ENCODE peak calls at places on chromosome 14, in ten cellular contexts. C is body of pancreas; Z is stomach; N is lower lobe of right lung; B is CD8-positive, alpha-beta T cell; F is fibroblast of lung; T is tibial nerve; W is sigmoid colon; Q is cardiac muscle cell; E is left lung. R is an unnamed sample. For H3K4me1, the result is how much of the 10 kb centered on the place peaks cover.

GRCh38 chr14:76497550-76498484 is 121.9 kb downstream of the ESRRB start:
- DNase-seq in C (no peak), Z (no peak), N (no peak), B (no peak), F (no peak), T (no peak), W (peak), Q (no peak), E (no peak), R (no peak)

GRCh38 chr14:34219661-34220060 is 242.4 kb downstream of the SPTSSA start:
- DNase-seq in C (no peak), Z (no peak), N (no peak), B (no peak), F (peak), T (no peak), W (no peak), Q (no peak), E (no peak), R (no peak)

GRCh38 chr14:56855891-56856461 is 45.7 kb upstream of the OTX2 start:
- DNase-seq in C (peak), Z (peak), N (no peak), B (no peak), F (no peak), T (no peak), W (no peak), Q (no peak), E (no peak), R (peak)

GRCh38 chr14:34329281-34329680 is 132.8 kb downstream of the SPTSSA start:
- DNase-seq in C (no peak), Z (no peak), N (no peak), B (no peak), F (no peak), T (no peak), W (no peak), Q (peak), E (no peak), R (no peak)

GRCh38 chr14:50260511-50260910 is 29.1 kb upstream of the SOS2 start:
- DNase-seq in C (peak), Z (no peak), N (no peak), B (no peak), F (peak), T (no peak), W (no peak), Q (peak), E (no peak), R (no peak)

GRCh38 chr14:77071938-77072388 is 26.1 kb upstream of the CIPC start:
- DNase-seq in C (no peak), Z (no peak), N (no peak), B (no peak), F (peak), T (no peak), W (no peak), Q (no peak), E (no peak), R (no peak)

GRCh38 chr14:72443256-72443655 is 450.6 kb downstream of the DPF3 start:
- DNase-seq in C (no peak), Z (no peak), N (no peak), B (no peak), F (peak), T (no peak), W (no peak), Q (no peak), E (no peak), R (no peak)

GRCh38 chr14:50997712-50998111 is 53.4 kb upstream of the PYGL start:
- DNase-seq in C (no peak), Z (no peak), N (peak), B (no peak), F (peak), T (no peak), W (no peak), Q (no peak), E (no peak), R (no peak)

GRCh38 chr14:68689426-68689825 is 103.4 kb downstream of the ZFP36L1 start:
- DNase-seq in C (no peak), Z (no peak), N (no peak), B (no peak), F (no peak), T (no peak), W (no peak), Q (no peak), E (no peak), R (no peak)

GRCh38 chr14:68687746-68688145 is 105.1 kb downstream of the ZFP36L1 start:
- DNase-seq in C (no peak), Z (no peak), N (no peak), B (no peak), F (peak), T (no peak), W (peak), Q (peak), E (no peak), R (no peak)

GRCh38 chr14:68686724-68687123 is 106.1 kb downstream of the ZFP36L1 start:
- DNase-seq in C (no peak), Z (no peak), N (no peak), B (no peak), F (no peak), T (no peak), W (peak), Q (no peak), E (no peak), R (no peak)

GRCh38 chr14:68690106-68690960 is 102.5 kb downstream of the ZFP36L1 start:
- DNase-seq in C (no peak), Z (no peak), N (no peak), B (no peak), F (peak), T (no peak), W (peak), Q (no peak), E (no peak), R (no peak)

DNA sequence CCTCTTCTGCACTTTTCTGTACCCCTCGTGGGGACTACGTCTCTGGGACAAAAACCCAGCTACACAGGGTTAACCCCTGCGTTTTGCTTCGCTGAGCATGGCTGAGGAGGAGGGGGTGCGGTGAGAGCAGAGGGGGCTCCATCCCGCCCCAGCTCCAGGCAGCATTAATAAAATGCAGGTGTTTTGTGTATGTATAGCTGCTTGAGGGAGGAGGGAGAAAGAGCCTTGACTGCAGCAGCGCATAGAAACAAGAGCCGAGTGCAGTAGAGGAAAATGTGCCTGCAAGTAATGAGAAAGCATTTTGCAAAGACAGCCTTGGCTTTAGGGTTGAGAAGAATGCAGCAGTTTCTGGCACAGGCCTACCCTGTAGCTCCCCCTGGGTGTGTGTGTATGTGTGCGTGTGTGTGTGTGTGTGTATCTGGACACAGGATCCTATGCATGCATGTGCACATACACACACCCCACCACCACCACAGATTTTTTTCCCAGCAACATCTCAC is 103.9 kb downstream of the ZFP36L1 start:
- DNase-seq in C (no peak), Z (no peak), N (no peak), B (peak), F (peak), T (no peak), W (peak), Q (peak), E (no peak), R (no peak)
- TF ChIP-seq CTCF in C (no peak), Z (no peak), N (no peak), B (no peak), F (peak), T (no peak), W (no peak), Q (peak), E (no peak), R (no peak)

DNA sequence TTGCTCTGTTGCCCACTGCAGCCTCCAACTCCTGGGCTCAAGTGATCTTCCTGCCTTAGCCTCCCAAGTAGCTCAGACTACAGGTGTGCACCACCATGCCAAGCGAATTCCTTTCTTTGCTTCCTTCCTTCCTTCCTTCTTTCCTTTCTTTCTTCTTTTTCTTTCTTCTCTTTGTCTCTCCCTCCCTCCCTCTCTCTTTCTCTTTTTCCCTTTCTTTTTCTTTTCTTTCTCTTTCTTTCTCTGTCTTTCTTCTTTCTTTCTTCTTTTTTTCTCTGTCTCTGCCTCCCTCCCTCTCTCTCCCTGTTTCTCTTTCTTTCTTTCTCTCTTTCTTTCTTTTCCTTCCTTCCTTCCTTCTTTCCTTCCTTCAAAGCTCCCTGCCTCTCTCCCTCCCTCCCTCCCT is 52.9 kb downstream of the LGMN start:
- DNase-seq in C (no peak), Z (no peak), N (no peak), B (no peak), F (no peak), T (no peak), W (no peak), Q (no peak), E (no peak), R (no peak)
- H3K4me1 ChIP-seq in C (under half), Z (under half), N (under half), B (under half), F (under half), T (under half), W (under half), Q (under half), E (under half), R (under half)

GRCh38 chr14:100279563-100279962 is 26.7 kb downstream of the SLC25A29 start:
- DNase-seq in C (no peak), Z (no peak), N (no peak), B (no peak), F (no peak), T (no peak), W (no peak), Q (no peak), E (no peak), R (no peak)

GRCh38 chr14:100282083-100282350 is 24.2 kb downstream of the SLC25A29 start:
- DNase-seq in C (no peak), Z (no peak), N (no peak), B (no peak), F (no peak), T (no peak), W (no peak), Q (no peak), E (no peak), R (no peak)

GRCh38 chr14:100278702-100279101 is 27.5 kb downstream of the SLC25A29 start:
- DNase-seq in C (no peak), Z (no peak), N (peak), B (no peak), F (peak), T (no peak), W (no peak), Q (peak), E (no peak), R (no peak)

GRCh38 chr14:100281286-100282082 is 24.8 kb downstream of the SLC25A29 start:
- DNase-seq in C (no peak), Z (peak), N (peak), B (no peak), F (no peak), T (no peak), W (no peak), Q (no peak), E (no peak), R (no peak)

DNA sequence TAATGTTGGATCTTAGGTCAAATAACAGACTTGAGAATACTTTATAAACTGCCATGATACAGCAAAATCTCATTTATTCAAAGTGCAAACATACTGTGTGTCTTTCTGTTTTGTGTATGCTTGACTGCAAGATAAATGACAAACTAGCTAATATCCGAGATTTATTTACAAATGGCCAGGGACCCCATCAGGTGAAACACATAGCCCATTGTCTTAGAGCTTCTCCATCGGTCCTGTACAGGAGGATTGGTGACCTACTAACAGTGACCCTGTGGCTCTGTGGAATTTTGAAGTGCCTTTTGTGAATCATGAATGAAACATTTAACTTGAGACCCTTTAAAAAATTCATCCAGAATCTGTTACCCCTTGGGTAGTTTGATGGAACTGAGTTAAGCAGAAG is 27.1 kb downstream of the SLC25A29 start:
- DNase-seq in C (no peak), Z (no peak), N (no peak), B (no peak), F (no peak), T (no peak), W (no peak), Q (no peak), E (no peak), R (no peak)
- TF ChIP-seq CTCF in C (no peak), Z (no peak), N (no peak), B (no peak), F (no peak), T (no peak), W (no peak), Q (no peak), E (no peak), R (no peak)

DNA sequence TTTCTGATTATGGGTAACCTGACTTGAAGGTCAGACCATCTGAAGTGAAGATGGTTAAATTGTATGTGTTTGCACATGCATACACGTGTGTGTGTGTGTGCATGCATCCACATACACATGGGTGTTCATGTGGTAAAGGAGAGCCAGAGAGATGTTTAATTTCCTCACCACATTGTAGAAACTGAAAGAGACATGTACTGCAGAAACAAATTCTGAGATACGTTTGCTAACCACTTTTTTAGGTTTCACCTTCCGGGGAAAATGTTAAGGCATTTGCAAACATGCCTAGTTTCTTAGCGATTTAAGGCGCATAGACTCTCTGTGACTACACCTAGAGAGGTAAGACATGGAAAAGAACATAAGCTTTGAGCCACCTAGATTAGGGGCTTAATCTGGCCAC is 362.9 kb downstream of the RAD51B start:
- DNase-seq in C (no peak), Z (no peak), N (no peak), B (no peak), F (no peak), T (no peak), W (no peak), Q (no peak), E (no peak), R (no peak)
- H3K4me1 ChIP-seq in C (under half), Z (under half), N (under half), B (under half), F (under half), T (under half), W (under half), Q (under half), E (under half), R (under half)

R was measured in mucosa of descending colon.